ENCODE peak calls at places on chromosomes 1 and 21, in four cellular contexts. D, I, V and U are unnamed samples. For H3K4me1, the result is how much of the 10 kb centered on the place peaks cover.

GRCh38 chr1:100989306-100990077 is 36.1 kb downstream of the DPH5 start:
- DNase-seq in V (no peak), I (no peak), D (no peak), U (no peak)

GRCh38 chr21:16117851-16118592 is 388.2 kb downstream of the USP25 start:
- DNase-seq in I (no peak), V (no peak), D (no peak), U (no peak)

GRCh38 chr21:15731243-15731613 is 1.4 kb downstream of the USP25 start:
- DNase-seq in I (no peak), V (no peak), D (no peak), U (no peak)

GRCh38 chr1:93758842-93759515 is 77.3 kb upstream of the BCAR3 start:
- DNase-seq in D (no peak), I (no peak), V (no peak), U (no peak)

GRCh38 chr1:235074335-235075120 is 54.1 kb downstream of the TOMM20 start:
- DNase-seq in I (peak), D (peak), V (peak), U (no peak)

GRCh38 chr1:11550664-11551283 is 71.8 kb downstream of the DISP3 start:
- DNase-seq in V (no peak), D (peak), I (peak), U (no peak)

GRCh38 chr1:61184035-61184713 is 101.8 kb downstream of the NFIA start:
- DNase-seq in D (peak), I (peak), V (peak), U (peak)

GRCh38 chr1:87451229-87451900 is 122.7 kb downstream of the LMO4 start:
- DNase-seq in D (no peak), I (no peak), V (no peak), U (no peak)

GRCh38 chr1:98072047-98072446 is 151.2 kb upstream of the DPYD start:
- DNase-seq in V (no peak), D (no peak), I (no peak), U (no peak)

GRCh38 chr1:17419626-17420328 is 19.7 kb downstream of the RCC2 start:
- DNase-seq in I (peak), V (peak), D (peak), U (no peak)

GRCh38 chr1:17545354-17545753 is 5.9 kb downstream of the ARHGEF10L start:
- DNase-seq in D (no peak), I (no peak), V (no peak), U (no peak)

GRCh38 chr1:47991698-47992097 is 5.5 kb downstream of the TRABD2B start:
- DNase-seq in V (no peak), D (no peak), I (no peak), U (no peak)

GRCh38 chr1:156706647-156707008 is 1.2 kb upstream of the CRABP2 start:
- DNase-seq in V (peak), D (peak), I (peak), U (no peak)

GRCh38 chr1:226872455-226872854 is 2.0 kb downstream of the PSEN2 start:
- DNase-seq in D (no peak), V (no peak), I (peak), U (no peak)

GRCh38 chr1:152986578-152986977 is 2.7 kb downstream of the SPRR1A start:
- DNase-seq in I (no peak), D (no peak), V (no peak), U (no peak)

DNA sequence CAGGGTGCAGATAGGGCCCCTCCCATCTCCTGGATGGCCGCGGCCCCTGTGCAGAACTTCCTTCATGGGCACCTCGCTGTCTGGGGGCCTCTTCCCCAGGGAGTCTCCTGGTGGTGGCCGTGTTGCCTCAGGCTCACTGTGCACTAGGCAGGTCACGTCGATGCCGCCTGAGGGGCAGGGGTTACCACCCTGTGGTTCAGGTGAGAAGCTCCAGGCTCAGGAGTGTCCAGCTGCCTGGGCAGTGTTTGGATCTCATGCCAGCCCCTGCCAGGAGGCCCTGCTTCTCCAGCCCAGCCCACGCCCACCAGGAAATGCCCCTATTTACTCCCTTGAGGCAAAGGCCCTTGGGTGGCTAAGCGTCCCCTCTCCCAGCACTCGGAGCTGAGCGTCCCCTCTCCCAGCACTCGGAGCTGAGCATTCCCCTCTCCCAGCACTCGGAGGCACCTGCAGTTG is 2.1 kb downstream of the ITGB2 start:
- DNase-seq in V (no peak), D (no peak), I (no peak), U (no peak)
- H3K4me1 ChIP-seq in V (under half), D (under half), I (under half), U (under half)

GRCh38 chr1:84997667-84998600 is 1.0 kb upstream of the MCOLN2 start:
- DNase-seq in V (no peak), I (peak), D (peak), U (no peak)

GRCh38 chr1:85001742-85002141 is 4.8 kb upstream of the MCOLN2 start:
- DNase-seq in I (no peak), V (no peak), D (no peak), U (no peak)

GRCh38 chr1:84995484-84996334 is 1.2 kb downstream of the MCOLN2 start:
- DNase-seq in V (no peak), I (no peak), D (no peak), U (no peak)

GRCh38 chr1:84996846-84997666 is at the start of gene MCOLN2:
- DNase-seq in D (peak), I (peak), V (no peak), U (no peak)

GRCh38 chr1:84998642-84999280 is 1.8 kb upstream of the MCOLN2 start:
- DNase-seq in I (peak), D (peak), V (no peak), U (no peak)
- H3K4me3 ChIP-seq in I (no peak), D (no peak), V (no peak), U (no peak)

DNA sequence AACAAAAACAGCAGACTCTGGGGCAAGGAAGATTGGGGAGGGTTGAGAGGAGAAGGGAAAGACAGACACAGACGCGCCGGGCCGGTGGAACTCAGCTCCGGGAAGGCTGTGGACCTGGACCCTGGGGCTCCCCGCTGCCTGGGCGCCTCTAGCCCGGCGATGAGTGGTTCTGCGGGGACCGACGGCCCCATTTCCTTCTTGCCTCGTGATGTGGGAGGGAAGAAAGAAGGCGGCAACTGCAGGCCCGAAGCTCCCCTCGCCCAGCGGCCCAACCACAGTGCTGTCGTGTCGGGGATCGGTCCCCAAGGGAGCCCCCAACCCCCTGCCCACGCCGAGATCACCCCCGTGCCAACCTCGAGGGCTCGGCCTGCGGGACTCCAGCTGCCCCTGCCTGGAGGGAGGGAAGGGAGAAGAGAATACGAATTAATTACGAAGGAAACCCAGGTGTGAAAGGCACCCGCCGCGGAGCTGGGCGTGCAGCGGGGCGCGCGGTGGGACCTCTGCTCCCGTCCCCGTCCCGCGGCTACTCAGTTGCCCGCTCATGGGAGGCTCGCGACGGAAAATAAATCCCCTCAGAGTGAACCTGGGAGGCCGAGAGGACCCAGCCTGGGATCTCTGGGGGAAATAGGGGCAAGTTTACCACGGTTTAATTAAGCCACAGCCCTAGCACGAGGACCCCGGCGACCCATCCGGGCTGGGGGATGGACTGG is 7.4 kb downstream of the FOXD3 start:
- DNase-seq in D (no peak), V (no peak), I (no peak), U (no peak)
- H3K4me1 ChIP-seq in D (under half), V (under half), I (under half), U (under half)

GRCh38 chr1:20474333-20474975 is 11.6 kb downstream of the CAMK2N1 start:
- DNase-seq in D (no peak), V (no peak), I (no peak), U (no peak)
- H3K4me3 ChIP-seq in D (no peak), V (no peak), I (no peak), U (no peak)

DNA sequence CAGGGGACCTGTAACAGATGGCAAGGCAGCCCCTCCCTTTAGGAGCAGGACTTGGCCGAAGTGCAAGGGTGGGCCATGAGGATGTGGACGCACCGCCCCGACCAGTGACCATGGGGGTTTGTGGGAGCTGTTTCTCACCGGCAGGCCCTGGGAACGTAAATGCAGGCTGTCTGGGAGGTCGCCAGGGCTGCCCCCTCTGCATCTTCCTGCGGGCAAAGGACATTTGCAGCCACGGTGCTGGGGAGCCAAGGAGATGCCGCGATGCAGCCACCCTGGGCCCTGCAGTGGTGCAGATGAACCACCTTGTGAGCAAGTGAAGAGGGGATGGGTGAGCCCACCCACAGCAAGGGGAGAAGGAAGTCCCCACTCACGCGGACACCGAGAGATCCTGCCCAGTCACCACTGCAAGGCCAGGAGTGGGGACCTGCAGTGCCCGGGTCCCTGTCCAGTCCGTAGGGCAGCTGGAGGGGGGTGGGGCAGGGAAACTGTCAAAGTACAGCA is 121.1 kb downstream of the SIK1 start:
- DNase-seq in D (no peak), V (no peak), I (no peak), U (no peak)
- H3K4me1 ChIP-seq in D (under half), V (under half), I (under half), U (under half)

DNA sequence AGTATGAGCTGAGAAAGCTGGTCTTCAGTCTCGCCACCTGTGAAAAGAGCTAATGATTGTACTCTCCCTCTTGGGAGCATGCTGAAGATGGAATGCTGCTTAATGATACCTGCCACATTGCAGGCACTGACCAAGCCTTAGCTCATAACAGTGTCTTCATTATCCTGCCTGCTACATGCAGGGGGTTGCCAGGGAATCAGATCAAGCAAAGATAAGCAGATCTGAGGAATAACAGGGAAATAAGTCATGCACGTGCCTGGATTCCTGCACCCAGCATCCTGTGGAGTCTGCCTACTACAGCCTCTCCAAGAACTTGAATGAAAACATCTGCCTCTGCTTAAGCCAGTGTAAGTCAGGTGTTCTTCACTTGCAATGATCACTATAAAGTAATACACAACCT is 667.3 kb downstream of the NPHP4 start:
- DNase-seq in I (no peak), V (no peak), D (no peak), U (no peak)
- H3K4me3 ChIP-seq in I (no peak), V (no peak), D (no peak), U (no peak)

GRCh38 chr21:43299441-43300277 is 127.3 kb downstream of the SIK1 start:
- DNase-seq in D (no peak), V (no peak), I (peak), U (no peak)

GRCh38 chr21:43298546-43299440 is 128.1 kb downstream of the SIK1 start:
- DNase-seq in I (no peak), D (no peak), V (no peak), U (no peak)

GRCh38 chr21:43297411-43297981 is 128.7 kb downstream of the CRYAA start:
- DNase-seq in D (no peak), V (no peak), I (no peak), U (no peak)

GRCh38 chr21:43295016-43295958 is 126.5 kb downstream of the CRYAA start:
- DNase-seq in I (no peak), V (no peak), D (no peak), U (no peak)

DNA sequence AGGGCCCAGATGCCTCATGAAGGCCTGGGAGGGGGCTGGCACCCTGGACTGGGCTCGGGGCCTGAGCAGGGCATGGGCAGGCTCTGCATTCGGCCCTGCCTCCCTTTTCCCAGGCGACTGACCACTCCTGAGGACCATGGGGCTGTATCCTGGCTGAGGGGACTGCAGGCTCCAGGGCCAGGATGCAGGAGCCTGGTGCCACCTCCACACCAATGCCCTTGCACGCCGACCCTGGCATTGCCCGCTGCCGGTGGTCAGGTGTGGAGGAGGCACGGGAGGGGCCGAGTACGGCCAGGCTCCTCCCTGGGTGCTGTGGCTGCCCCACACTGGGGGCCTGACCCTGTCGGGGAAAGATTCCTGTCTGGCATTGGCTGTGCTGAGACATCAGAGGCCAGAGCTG is 128.9 kb downstream of the SIK1 start:
- DNase-seq in D (no peak), V (no peak), I (no peak), U (no peak)
- H3K4me1 ChIP-seq in D (under half), V (under half), I (under half), U (under half)

GRCh38 chr1:72218141-72218739 is 64.1 kb downstream of the NEGR1 start:
- DNase-seq in D (no peak), I (no peak), V (no peak), U (no peak)
- H3K4me3 ChIP-seq in D (no peak), I (no peak), V (no peak), U (no peak)